ENCODE peak calls at places on chromosomes 3 and 15, in ten cellular contexts. D is heart left ventricle; H is body of pancreas; B is left ventricle myocardium inferior; P is CD8-positive, alpha-beta T cell; Y is brain microvascular endothelial cell; G is PC-9; Z is Peyer's patch; S is PC-3; T is psoas muscle. W is an unnamed sample.
A peak's percentile ranks its signal among the peaks of the same experiment; 100 is the strongest.

GRCh38 chr3:177498037-177498857 is 301.0 kb upstream of the TBL1XR1 start:
- DNase-seq in D (no peak), H (peak; percentile 90), B (no peak), P (no peak), Y (peak; percentile 45), G (peak; percentile 72), Z (no peak), S (peak; percentile 89), T (no peak), W (peak; percentile 60)

GRCh38 chr3:190673157-190673556 is 159.3 kb downstream of the IL1RAP start:
- DNase-seq in D (no peak), H (no peak), B (no peak), P (no peak), Y (peak; percentile 4), G (no peak), Z (no peak), S (no peak), T (no peak), W (no peak)

GRCh38 chr3:130516645-130517512 is at the start of gene COL6A6:
- DNase-seq in D (no peak), H (no peak), B (no peak), P (no peak), Y (no peak), G (no peak), Z (peak; percentile 37), S (no peak), T (no peak), W (no peak)

GRCh38 chr3:99172736-99173657 is 271.5 kb upstream of the DCBLD2 start:
- DNase-seq in D (no peak), H (peak; percentile 59), B (no peak), P (no peak), Y (peak; percentile 78), G (peak; percentile 58), Z (no peak), S (peak; percentile 84), T (no peak), W (peak; percentile 42)

GRCh38 chr15:96042734-96043224 is 287.7 kb upstream of the NR2F2 start:
- DNase-seq in D (no peak), H (no peak), B (no peak), P (no peak), Y (no peak), G (no peak), Z (no peak), S (no peak), T (no peak), W (no peak)

GRCh38 chr15:63063877-63064409 is 21.4 kb downstream of the TPM1 start:
- DNase-seq in D (no peak), H (no peak), B (no peak), P (no peak), Y (no peak), G (no peak), Z (no peak), S (no peak), T (no peak), W (no peak)

GRCh38 chr15:39273805-39274411 is 307.0 kb upstream of the THBS1 start:
- DNase-seq in D (no peak), H (peak; percentile 98), B (no peak), P (no peak), Y (no peak), G (peak; percentile 97), Z (no peak), S (peak; percentile 100), T (no peak), W (no peak)

GRCh38 chr3:126683506-126683905 is 20.5 kb upstream of the CHCHD6 start:
- DNase-seq in D (no peak), H (no peak), B (no peak), P (no peak), Y (no peak), G (no peak), Z (no peak), S (no peak), T (no peak), W (no peak)

GRCh38 chr3:27553868-27554540 is 69.8 kb upstream of the SLC4A7 start:
- DNase-seq in D (no peak), H (no peak), B (no peak), P (no peak), Y (no peak), G (no peak), Z (no peak), S (no peak), T (no peak), W (no peak)

GRCh38 chr3:40951636-40952035 is 247.7 kb upstream of the CTNNB1 start:
- DNase-seq in D (no peak), H (no peak), B (no peak), P (no peak), Y (peak; percentile 94), G (no peak), Z (no peak), S (no peak), T (no peak), W (peak; percentile 4)

GRCh38 chr15:76345269-76345879 is 8.8 kb downstream of the ISL2 start:
- DNase-seq in D (no peak), H (no peak), B (no peak), P (no peak), Y (no peak), G (no peak), Z (no peak), S (no peak), T (no peak), W (no peak)

GRCh38 chr3:21901504-21901903 is 150.5 kb upstream of the ZNF385D start:
- DNase-seq in D (no peak), H (no peak), B (no peak), P (no peak), Y (no peak), G (peak; percentile 49), Z (no peak), S (peak; percentile 44), T (no peak), W (no peak)

GRCh38 chr3:162398554-162398953 is 901.9 kb downstream of the OTOL1 start:
- DNase-seq in D (no peak), H (no peak), B (peak; percentile 19), P (no peak), Y (no peak), G (no peak), Z (no peak), S (no peak), T (no peak), W (no peak)

GRCh38 chr3:23820888-23821287 is 15.1 kb downstream of the UBE2E1 start:
- DNase-seq in D (no peak), H (no peak), B (no peak), P (no peak), Y (no peak), G (peak; percentile 45), Z (no peak), S (peak; percentile 50), T (no peak), W (no peak)

GRCh38 chr3:84968701-84969235 is 10.0 kb downstream of the CADM2 start:
- DNase-seq in D (no peak), H (no peak), B (no peak), P (no peak), Y (no peak), G (no peak), Z (no peak), S (no peak), T (no peak), W (no peak)

GRCh38 chr3:186057594-186057993 is 51.3 kb downstream of the ETV5 start:
- DNase-seq in D (no peak), H (no peak), B (no peak), P (no peak), Y (peak; percentile 62), G (no peak), Z (no peak), S (peak; percentile 34), T (no peak), W (peak; percentile 38)

DNA sequence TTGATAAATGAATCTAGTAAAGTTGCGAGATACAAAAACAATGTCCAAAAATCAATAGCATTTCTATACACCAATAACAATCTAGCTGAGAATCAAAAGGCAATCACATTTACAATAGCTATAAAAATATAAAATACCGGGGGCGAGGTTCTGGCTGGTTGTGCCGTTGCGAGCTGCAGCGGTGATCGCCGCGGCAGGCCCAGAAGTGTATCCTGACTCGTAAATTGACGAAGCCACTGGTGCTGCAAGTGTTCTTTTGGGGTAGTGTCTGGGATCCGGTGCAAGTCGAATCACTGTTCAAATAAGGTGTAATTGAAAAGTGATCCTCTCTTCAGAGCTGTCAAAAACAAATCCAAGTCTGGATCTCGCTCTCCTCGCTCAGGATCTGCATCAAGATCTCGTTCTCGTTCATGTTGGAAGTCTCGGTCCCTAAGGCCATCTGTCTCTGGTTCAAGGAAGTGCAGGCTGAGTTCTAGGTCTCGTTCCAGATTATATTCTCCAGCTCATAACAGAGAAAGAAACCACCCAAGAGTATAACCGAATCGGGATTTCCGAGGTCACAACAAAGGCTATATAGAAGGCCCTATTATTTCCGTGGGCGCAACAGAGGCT is 80.1 kb upstream of the STT3B start:
- DNase-seq in D (no peak), H (no peak), B (no peak), P (no peak), Y (no peak), G (no peak), Z (no peak), S (no peak), T (no peak), W (no peak)
- TF ChIP-seq CTCF in D (no peak), H (no peak), B (no peak), P (no peak), Y (no peak), G (no peak), Z (no peak), S (no peak), T (no peak), W (no peak)

GRCh38 chr3:43348852-43349574 is 62.7 kb downstream of the SNRK start:
- DNase-seq in D (no peak), H (no peak), B (no peak), P (no peak), Y (no peak), G (no peak), Z (no peak), S (no peak), T (no peak), W (no peak)
- H3K36me3 ChIP-seq in D (peaks cover 72% of the 10 kb centered on the region), H (no peaks in the 10 kb centered on the region), B (peaks cover 84% of the 10 kb centered on the region), P (peaks cover 25% of the 10 kb centered on the region), Y (peaks cover 29% of the 10 kb centered on the region), G (peaks cover 6% of the 10 kb centered on the region), Z (no peaks in the 10 kb centered on the region), S (peaks cover 71% of the 10 kb centered on the region), T (peaks cover 11% of the 10 kb centered on the region), W (peaks cover 2% of the 10 kb centered on the region)

GRCh38 chr3:54376941-54377578 is 254.7 kb downstream of the CACNA2D3 start:
- DNase-seq in D (no peak), H (no peak), B (no peak), P (no peak), Y (no peak), G (no peak), Z (no peak), S (no peak), T (no peak), W (no peak)

GRCh38 chr3:54376440-54376839 is 254.1 kb downstream of the CACNA2D3 start:
- DNase-seq in D (no peak), H (no peak), B (no peak), P (no peak), Y (no peak), G (no peak), Z (no peak), S (no peak), T (no peak), W (no peak)

GRCh38 chr3:54374214-54374855 is 252.0 kb downstream of the CACNA2D3 start:
- DNase-seq in D (no peak), H (peak; percentile 51), B (no peak), P (no peak), Y (no peak), G (no peak), Z (no peak), S (no peak), T (no peak), W (no peak)
- TF ChIP-seq CTCF in D (peak; percentile 43), H (peak; percentile 73), B (peak; percentile 63), P (no peak), Y (peak; percentile 4), G (peak; percentile 39), Z (peak; percentile 29), S (peak; percentile 42), T (peak; percentile 57), W (peak; percentile 53)

GRCh38 chr3:68162644-68163043 is 508.2 kb upstream of the SUCLG2 start:
- DNase-seq in D (no peak), H (no peak), B (no peak), P (no peak), Y (no peak), G (no peak), Z (no peak), S (no peak), T (no peak), W (no peak)
- H3K36me3 ChIP-seq in D (no peaks in the 10 kb centered on the region), H (no peaks in the 10 kb centered on the region), B (no peaks in the 10 kb centered on the region), P (no peaks in the 10 kb centered on the region), Y (no peaks in the 10 kb centered on the region), G (no peaks in the 10 kb centered on the region), Z (no peaks in the 10 kb centered on the region), S (no peaks in the 10 kb centered on the region), T (no peaks in the 10 kb centered on the region), W (no peaks in the 10 kb centered on the region)

W was measured in kidney epithelial cell.